ENCODE peak calls at places on chromosome 15, in five cellular contexts. A, X, J, P and U are unnamed samples.

GRCh38 chr15:44573386-44573785 is 36.4 kb downstream of the EIF3J start:
- DNase-seq in P (no peak), J (peak), X (no peak), A (no peak), U (no peak)

GRCh38 chr15:46266691-46267090 is 631.9 kb downstream of the SQOR start:
- DNase-seq in P (no peak), A (no peak), J (no peak), X (no peak), U (no peak)

GRCh38 chr15:59931642-59932296 is 72.3 kb upstream of the FOXB1 start:
- DNase-seq in X (no peak), J (no peak), A (no peak), P (no peak), U (no peak)

GRCh38 chr15:88401269-88401971 is 65.8 kb downstream of the MRPL46 start:
- DNase-seq in P (no peak), A (no peak), X (no peak), J (no peak), U (no peak)

GRCh38 chr15:40894689-40895308 is 549 bp downstream of the VPS18 start:
- DNase-seq in J (peak), A (peak), X (peak), P (no peak), U (peak)

GRCh38 chr15:72782993-72783562 is 480 bp downstream of the ADPGK start:
- DNase-seq in P (peak), J (peak), A (peak), X (no peak), U (no peak)

GRCh38 chr15:100048736-100049135 is 293.0 kb downstream of the ADAMTS17 start:
- DNase-seq in A (no peak), X (no peak), J (no peak), P (no peak), U (no peak)

GRCh38 chr15:73607405-73607804 is 25.8 kb downstream of the NPTN start:
- DNase-seq in X (no peak), A (no peak), J (no peak), P (no peak), U (no peak)

GRCh38 chr15:99408236-99409096 is 157.2 kb downstream of the LRRC28 start:
- DNase-seq in A (no peak), X (peak), P (peak), J (peak), U (peak)

GRCh38 chr15:95024388-95024787 is 793.0 kb downstream of the MCTP2 start:
- DNase-seq in J (peak), A (no peak), P (peak), X (peak), U (peak)

GRCh38 chr15:83973816-83974215 is 261.8 kb upstream of the GOLGA6L4 start:
- DNase-seq in X (peak), P (no peak), J (peak), A (peak), U (no peak)

GRCh38 chr15:97525809-97526208 is 434.7 kb upstream of the ARRDC4 start:
- DNase-seq in A (no peak), J (no peak), P (no peak), X (no peak), U (no peak)

GRCh38 chr15:61106044-61106834 is 122.9 kb downstream of the RORA start:
- DNase-seq in J (no peak), X (no peak), A (peak), P (no peak), U (no peak)

GRCh38 chr15:65893060-65893459 is 23.8 kb downstream of the RAB11A start:
- DNase-seq in P (no peak), A (no peak), X (no peak), J (no peak), U (no peak)

GRCh38 chr15:81221449-81221848 is 24.8 kb downstream of the IL16 start:
- DNase-seq in A (no peak), J (no peak), P (no peak), X (no peak), U (no peak)

GRCh38 chr15:45611305-45611704 is 23.5 kb upstream of the SQOR start:
- DNase-seq in X (peak), J (no peak), P (no peak), A (no peak), U (peak)

GRCh38 chr15:34794590-34795206 is 651 bp downstream of the ACTC1 start:
- DNase-seq in A (no peak), P (no peak), X (no peak), J (no peak), U (no peak)

GRCh38 chr15:92886229-92886628 is 13.9 kb upstream of the CHD2 start:
- DNase-seq in A (no peak), X (no peak), P (no peak), J (no peak), U (no peak)

GRCh38 chr15:25504307-25504706 is 65.5 kb upstream of the UBE3A start:
- DNase-seq in P (no peak), A (no peak), X (no peak), J (peak), U (peak)

GRCh38 chr15:58212909-58213526 is 74.8 kb downstream of the AQP9 start:
- DNase-seq in P (no peak), A (no peak), X (peak), J (peak), U (peak)
- TF ChIP-seq CTCF in P (no peak), A (peak), X (peak), J (peak), U (peak)

GRCh38 chr15:42355291-42355690 is 4.0 kb upstream of the CAPN3 start:
- DNase-seq in P (no peak), J (no peak), A (no peak), X (no peak), U (no peak)

GRCh38 chr15:42360535-42361112 is 1.3 kb downstream of the CAPN3 start:
- DNase-seq in A (no peak), X (no peak), P (no peak), J (no peak), U (no peak)

GRCh38 chr15:42359990-42360389 is 689 bp downstream of the CAPN3 start:
- DNase-seq in A (no peak), X (no peak), J (no peak), P (no peak), U (no peak)

GRCh38 chr15:42359249-42359648 is at the start of gene CAPN3:
- DNase-seq in A (no peak), P (no peak), J (no peak), X (no peak), U (no peak)

DNA sequence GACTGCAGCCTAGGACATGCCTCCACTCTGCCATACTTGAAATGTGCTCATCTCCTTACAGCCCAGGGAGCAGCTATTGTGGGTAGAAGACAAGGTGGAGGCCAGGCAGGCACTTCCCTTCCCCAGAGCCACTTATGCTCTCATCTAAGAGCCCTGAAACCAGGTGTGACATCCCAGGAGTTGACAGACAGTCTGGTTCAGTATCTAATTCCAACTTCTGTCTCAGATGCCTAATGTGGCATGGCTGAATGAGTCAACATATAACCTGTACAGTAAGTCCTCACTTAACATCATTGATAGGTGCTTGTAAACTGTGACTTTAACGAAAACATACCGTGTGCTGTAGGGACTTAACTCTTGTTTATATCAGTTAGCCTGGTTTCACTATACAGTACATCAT is 1.2 kb upstream of the CAPN3 start:
- DNase-seq in X (no peak), J (no peak), A (no peak), P (no peak), U (no peak)
- TF ChIP-seq CTCF in X (no peak), J (no peak), A (no peak), P (no peak), U (no peak)

DNA sequence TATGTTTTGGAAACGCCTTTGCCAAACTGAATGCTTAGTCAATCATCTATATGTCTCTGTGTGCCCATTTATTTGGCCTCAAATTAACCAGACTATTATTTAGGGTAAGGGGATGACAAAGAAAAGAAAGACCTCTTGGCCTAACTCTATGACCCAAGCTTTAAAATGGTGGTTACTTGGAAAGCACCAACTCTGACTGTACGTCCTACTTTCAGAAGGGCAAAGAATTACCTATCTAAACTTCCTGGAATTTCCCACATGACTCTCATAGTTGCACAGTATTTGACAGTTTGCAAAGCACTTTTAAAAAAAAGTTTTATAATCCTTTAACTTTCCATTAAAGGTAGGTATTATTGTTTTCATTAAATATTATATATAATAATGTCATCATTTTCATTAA is 6.3 kb upstream of the MTHFS start:
- DNase-seq in X (no peak), A (no peak), P (no peak), J (no peak), U (no peak)
- TF ChIP-seq CTCF in X (no peak), A (no peak), P (no peak), J (no peak), U (no peak)

DNA sequence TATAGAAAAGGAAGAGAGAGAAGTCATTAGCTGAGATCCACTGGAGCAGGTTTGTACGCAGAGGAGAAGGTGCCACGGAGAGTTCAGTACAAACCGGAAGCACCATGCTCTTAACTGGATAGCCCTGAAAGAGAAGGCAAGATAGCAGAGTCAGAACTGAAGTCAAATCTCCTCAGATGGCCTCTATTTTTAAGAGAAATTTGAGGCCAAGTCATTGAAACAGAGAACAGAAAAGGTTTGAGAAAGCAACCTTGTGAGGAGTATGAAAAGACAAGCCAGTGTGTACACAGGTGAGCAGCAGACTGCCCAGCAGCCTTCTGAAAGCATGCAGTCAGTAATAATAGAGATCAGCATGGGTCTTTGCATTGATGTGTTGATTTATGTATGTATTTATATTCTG is 66.1 kb upstream of the SPRED1 start:
- DNase-seq in J (no peak), A (no peak), P (no peak), X (no peak), U (no peak)
- TF ChIP-seq CTCF in J (no peak), A (no peak), P (no peak), X (no peak), U (no peak)

GRCh38 chr15:69412701-69413100 is 1.4 kb upstream of the KIF23 start:
- DNase-seq in P (no peak), A (no peak), X (no peak), J (no peak), U (no peak)

GRCh38 chr15:69412274-69412673 is 1.9 kb upstream of the KIF23 start:
- DNase-seq in A (no peak), J (no peak), X (no peak), P (no peak), U (no peak)

GRCh38 chr15:69407719-69408400 is 6.3 kb upstream of the KIF23 start:
- DNase-seq in P (no peak), A (no peak), X (no peak), J (no peak), U (no peak)

GRCh38 chr15:69408841-69409240 is 5.3 kb upstream of the KIF23 start:
- DNase-seq in J (no peak), X (no peak), A (no peak), P (no peak), U (no peak)

GRCh38 chr15:69410290-69410874 is 3.8 kb upstream of the KIF23 start:
- DNase-seq in J (peak), P (no peak), A (no peak), X (peak), U (peak)
- TF ChIP-seq CTCF in J (peak), P (no peak), A (no peak), X (peak), U (peak)

GRCh38 chr15:64844576-64845140 is 2.9 kb downstream of the PLEKHO2 start:
- DNase-seq in A (no peak), P (no peak), X (no peak), J (no peak), U (no peak)

GRCh38 chr15:64842099-64842940 is 605 bp downstream of the PLEKHO2 start:
- DNase-seq in A (no peak), J (peak), X (peak), P (peak), U (no peak)

GRCh38 chr15:64843996-64844395 is 2.3 kb downstream of the PLEKHO2 start:
- DNase-seq in J (no peak), A (no peak), P (no peak), X (no peak), U (no peak)

GRCh38 chr15:64842986-64843561 is 1.4 kb downstream of the PLEKHO2 start:
- DNase-seq in P (peak), J (peak), A (peak), X (no peak), U (peak)

GRCh38 chr15:64841258-64842098 is at the start of gene PLEKHO2:
- DNase-seq in P (peak), X (peak), A (peak), J (peak), U (peak)
- TF ChIP-seq CTCF in P (no peak), X (no peak), A (peak), J (peak), U (peak)

GRCh38 chr15:48406911-48407310 is 75.7 kb downstream of the DUT start:
- DNase-seq in X (no peak), J (no peak), A (no peak), P (no peak), U (no peak)
- TF ChIP-seq CTCF in X (no peak), J (peak), A (no peak), P (no peak), U (peak)

GRCh38 chr15:38005949-38006800 is 71.7 kb downstream of the TMCO5A start:
- DNase-seq in X (no peak), J (peak), A (no peak), P (no peak), U (no peak)

GRCh38 chr15:38012894-38013293 is 78.5 kb downstream of the TMCO5A start:
- DNase-seq in A (no peak), X (no peak), J (no peak), P (no peak), U (no peak)

DNA sequence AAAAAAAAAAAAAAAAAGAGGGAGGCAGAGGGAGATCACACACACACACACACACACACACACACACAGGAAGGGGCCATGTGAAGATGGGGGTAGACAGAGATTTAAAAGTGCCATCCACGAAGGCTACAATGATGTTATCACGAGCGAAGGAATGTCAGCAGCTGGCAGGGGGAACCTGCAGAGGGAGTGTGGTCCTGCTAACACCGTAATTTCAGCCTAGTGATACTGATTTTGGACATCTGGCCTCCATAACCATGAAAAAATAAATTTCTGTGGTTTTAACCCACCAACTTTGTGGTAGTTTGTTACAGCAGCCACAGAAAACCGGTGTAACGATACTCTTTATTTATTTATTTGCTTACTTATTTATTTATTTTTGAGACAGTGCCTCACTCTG is 76.0 kb downstream of the TMCO5A start:
- DNase-seq in X (no peak), A (no peak), P (no peak), J (no peak), U (no peak)
- TF ChIP-seq CTCF in X (no peak), A (no peak), P (no peak), J (no peak), U (no peak)